ENCODE peak calls at places on chromosomes 16 and 17, in six cellular contexts. M is AG04450, U is fibroblast of mammary gland, R is HFF-Myc, K is AG10803, S is foreskin fibroblast. L is an unnamed sample.

GRCh38 chr17:38898291-38898679 is 27.1 kb upstream of the LASP1NB start:
- DNase-seq in M (no peak), U (no peak), R (no peak), K (no peak), S (no peak), L (peak)

GRCh38 chr16:68756250-68757051 is 19.4 kb downstream of the CDH1 start:
- DNase-seq in M (no peak), U (no peak), R (no peak), K (no peak), S (no peak), L (peak)

GRCh38 chr17:50331085-50331791 is 14.7 kb upstream of the XYLT2 start:
- DNase-seq in M (peak), U (peak), R (no peak), K (peak), S (peak), L (no peak)

GRCh38 chr17:46865100-46865499 is 13.7 kb downstream of the WNT9B start:
- DNase-seq in M (peak), U (no peak), R (peak), K (peak), S (peak), L (no peak)

GRCh38 chr16:86735727-86736126 is 157.4 kb downstream of the FOXL1 start:
- DNase-seq in M (no peak), U (no peak), R (no peak), K (no peak), S (no peak), L (no peak)

GRCh38 chr17:5815396-5815795 is 231.1 kb upstream of the NLRP1 start:
- DNase-seq in M (no peak), U (no peak), R (no peak), K (no peak), S (no peak), L (no peak)

GRCh38 chr17:50134206-50135110 is 4.5 kb upstream of the SAMD14 start:
- DNase-seq in M (no peak), U (no peak), R (no peak), K (no peak), S (peak), L (no peak)

GRCh38 chr16:86515780-86516617 is 5.7 kb downstream of the FOXF1 start:
- DNase-seq in M (no peak), U (peak), R (no peak), K (peak), S (peak), L (no peak)

GRCh38 chr16:28623172-28623711 is 13.4 kb upstream of the SULT1A1 start:
- DNase-seq in M (no peak), U (no peak), R (no peak), K (no peak), S (peak), L (peak)

GRCh38 chr17:27494192-27495091 is 38.2 kb downstream of the KSR1 start:
- DNase-seq in M (no peak), U (peak), R (no peak), K (peak), S (peak), L (no peak)

GRCh38 chr16:27550582-27550920 is 607 bp downstream of the KATNIP start:
- DNase-seq in M (no peak), U (no peak), R (no peak), K (peak), S (no peak), L (no peak)

GRCh38 chr17:8740486-8740885 is 4.2 kb downstream of the CCDC42 start:
- DNase-seq in M (no peak), U (no peak), R (no peak), K (no peak), S (no peak), L (no peak)

GRCh38 chr16:4058386-4058785 is 57.9 kb downstream of the ADCY9 start:
- DNase-seq in M (no peak), U (no peak), R (no peak), K (no peak), S (peak), L (no peak)

GRCh38 chr16:81469710-81470481 is 25.3 kb downstream of the CMIP start:
- DNase-seq in M (no peak), U (no peak), R (no peak), K (no peak), S (no peak), L (peak)

GRCh38 chr17:1112875-1113274 is 66.9 kb downstream of the ABR start:
- DNase-seq in M (no peak), U (no peak), R (no peak), K (no peak), S (no peak), L (no peak)

GRCh38 chr17:22490399-22490798 is 798.1 kb downstream of the KCNJ18 start:
- DNase-seq in M (no peak), U (no peak), R (no peak), K (no peak), S (no peak), L (no peak)

GRCh38 chr17:45310380-45311324 is 6.2 kb downstream of the MAP3K14 start:
- DNase-seq in M (no peak), U (no peak), R (no peak), K (no peak), S (peak), L (no peak)

DNA sequence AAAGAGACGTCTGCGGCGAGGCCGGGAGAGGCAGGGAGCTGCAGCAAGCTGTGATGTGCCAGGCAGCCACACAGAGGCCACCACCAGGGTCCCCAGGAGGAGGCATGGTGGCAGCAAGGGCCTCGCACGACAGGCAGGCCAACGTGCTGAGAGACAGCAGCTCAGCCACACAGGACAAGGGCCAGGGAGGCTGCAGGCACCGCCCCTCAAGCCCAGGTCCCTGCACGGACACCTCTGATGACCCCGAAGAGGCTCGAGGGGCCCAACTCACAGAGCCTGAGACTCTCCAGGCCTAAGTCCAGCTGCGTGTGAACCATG is 5.7 kb downstream of the HAGH start:
- DNase-seq in M (no peak), U (no peak), R (no peak), K (no peak), S (no peak), L (no peak)
- TF ChIP-seq CTCF in M (no peak), U (no peak), R (no peak), K (no peak), S (no peak), L (no peak)

DNA sequence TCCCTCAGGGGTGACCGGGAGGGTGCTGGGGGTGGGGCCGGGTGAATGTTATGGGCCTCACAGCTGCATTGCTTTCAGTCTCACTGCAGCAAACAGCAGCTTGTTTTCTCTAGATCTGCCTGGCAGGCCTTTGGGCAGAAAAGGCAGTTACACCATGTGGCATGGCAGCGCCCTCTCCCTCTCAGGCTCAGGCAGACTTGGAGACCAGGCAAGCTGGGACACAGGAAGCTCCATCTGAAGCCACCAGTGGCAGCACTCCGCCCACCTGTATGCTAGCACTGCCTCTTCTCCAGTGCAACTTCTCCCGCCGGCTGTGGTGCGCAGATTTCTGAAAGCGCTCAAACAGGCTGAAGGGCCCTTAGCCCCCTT is 66.4 kb downstream of the MPRIP start:
- DNase-seq in M (no peak), U (no peak), R (no peak), K (no peak), S (no peak), L (no peak)
- TF ChIP-seq CTCF in M (no peak), U (no peak), R (no peak), K (no peak), S (no peak), L (no peak)

GRCh38 chr17:3817851-3818605 is 17.0 kb upstream of the ITGAE start:
- DNase-seq in M (no peak), U (no peak), R (no peak), K (no peak), S (no peak), L (no peak)

GRCh38 chr17:3815122-3815521 is 14.1 kb upstream of the ITGAE start:
- DNase-seq in M (no peak), U (no peak), R (no peak), K (no peak), S (no peak), L (no peak)

GRCh38 chr17:3813171-3813570 is 12.2 kb upstream of the ITGAE start:
- DNase-seq in M (no peak), U (no peak), R (no peak), K (no peak), S (no peak), L (no peak)

GRCh38 chr17:3814361-3814760 is 13.4 kb upstream of the ITGAE start:
- DNase-seq in M (no peak), U (no peak), R (no peak), K (no peak), S (no peak), L (no peak)

GRCh38 chr17:3815925-3816324 is 14.9 kb upstream of the ITGAE start:
- DNase-seq in M (no peak), U (no peak), R (no peak), K (no peak), S (no peak), L (no peak)
- TF ChIP-seq CTCF in M (peak), U (no peak), R (no peak), K (no peak), S (no peak), L (no peak)

GRCh38 chr16:55501549-55502322 is 7.1 kb upstream of the LPCAT2 start:
- DNase-seq in M (no peak), U (no peak), R (no peak), K (no peak), S (no peak), L (peak)
- TF ChIP-seq CTCF in M (peak), U (peak), R (peak), K (peak), S (peak), L (no peak)

GRCh38 chr17:82295472-82295814 is 21.9 kb upstream of the CSNK1D start:
- DNase-seq in M (no peak), U (peak), R (no peak), K (no peak), S (no peak), L (no peak)

GRCh38 chr17:82298538-82299421 is 18.6 kb downstream of the CD7 start:
- DNase-seq in M (no peak), U (no peak), R (no peak), K (no peak), S (no peak), L (no peak)

GRCh38 chr17:82297804-82298537 is 19.4 kb downstream of the CD7 start:
- DNase-seq in M (peak), U (peak), R (peak), K (peak), S (peak), L (peak)

GRCh38 chr17:82296511-82297279 is 20.7 kb downstream of the CD7 start:
- DNase-seq in M (no peak), U (peak), R (no peak), K (no peak), S (no peak), L (no peak)

GRCh38 chr17:82297280-82297803 is 20.1 kb downstream of the CD7 start:
- DNase-seq in M (no peak), U (peak), R (no peak), K (peak), S (peak), L (peak)
- TF ChIP-seq CTCF in M (no peak), U (no peak), R (no peak), K (no peak), S (no peak), L (no peak)

GRCh38 chr17:35089846-35090193 is 26.3 kb upstream of the RFFL start:
- DNase-seq in M (no peak), U (peak), R (no peak), K (peak), S (peak), L (no peak)
- TF ChIP-seq CTCF in M (no peak), U (no peak), R (no peak), K (peak), S (no peak), L (no peak)

DNA sequence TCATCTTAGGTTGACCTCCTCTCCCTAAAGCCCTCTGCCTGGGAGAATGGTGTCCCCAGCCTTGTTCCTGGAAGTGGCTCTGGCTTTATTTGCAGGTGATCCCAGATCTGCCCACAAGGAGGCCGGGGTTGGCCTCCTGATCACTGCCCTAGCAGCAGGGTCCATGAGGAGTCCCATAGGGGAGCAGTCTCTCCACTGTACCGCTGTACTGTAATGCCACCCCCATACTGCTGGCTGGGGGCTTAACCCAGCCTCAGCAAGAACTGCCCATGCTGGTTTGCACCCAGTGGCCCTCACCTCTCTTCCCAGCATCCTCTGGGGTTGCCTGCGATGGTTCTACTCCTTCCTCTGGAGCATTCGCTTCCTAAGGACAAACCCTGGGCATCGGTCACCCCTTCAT is 39.1 kb downstream of the PSME3IP1 start:
- DNase-seq in M (no peak), U (no peak), R (no peak), K (no peak), S (no peak), L (no peak)
- TF ChIP-seq CTCF in M (peak), U (peak), R (peak), K (peak), S (no peak), L (no peak)

GRCh38 chr16:6905601-6906000 is 427.0 kb upstream of the RBFOX1 start:
- DNase-seq in M (no peak), U (no peak), R (no peak), K (no peak), S (no peak), L (no peak)
- TF ChIP-seq CTCF in M (no peak), U (no peak), R (no peak), K (no peak), S (no peak), L (no peak)

DNA sequence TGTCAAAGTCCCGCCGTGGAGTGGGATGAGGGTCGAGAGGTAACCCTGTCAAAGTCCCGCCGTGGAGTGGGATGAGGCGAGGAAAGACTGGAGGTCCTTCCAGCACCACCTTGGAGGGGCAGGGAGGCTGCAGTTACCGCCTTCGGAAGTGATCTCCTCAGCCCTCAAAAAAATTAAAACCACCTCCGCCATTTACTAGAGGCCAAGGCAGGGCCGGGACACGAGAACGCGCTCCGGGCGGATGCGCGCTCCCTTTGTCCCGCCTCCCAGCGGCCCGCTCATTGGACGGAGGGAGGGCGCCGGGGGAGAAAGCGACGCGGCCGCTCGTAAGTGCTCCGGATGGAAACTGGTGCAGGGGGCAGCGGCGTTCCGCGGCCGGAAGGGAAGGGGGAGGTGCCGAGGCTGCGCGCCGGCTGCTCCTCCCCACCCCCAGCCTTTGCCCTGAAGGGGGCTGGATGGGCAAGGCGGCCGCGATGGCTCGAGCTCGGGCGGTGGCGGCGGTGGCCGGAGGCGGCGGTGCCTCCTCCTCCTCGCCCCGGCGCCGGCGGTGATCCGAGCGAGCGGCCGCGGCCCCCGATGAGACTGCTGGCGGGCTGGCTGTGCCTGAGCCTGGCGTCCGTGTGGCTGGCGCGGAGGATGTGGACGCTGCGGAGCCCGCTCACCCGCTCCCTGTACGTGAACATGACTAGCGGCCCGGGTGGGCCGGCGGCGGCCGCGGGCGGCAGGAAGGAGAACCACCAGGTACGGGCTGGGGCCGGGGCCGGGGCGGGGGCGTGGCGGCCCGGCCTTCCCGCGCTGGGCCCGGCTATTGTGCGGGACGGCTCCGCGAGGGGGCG is at the start of gene METTL9:
- DNase-seq in M (peak), U (peak), R (peak), K (peak), S (peak), L (peak)
- TF ChIP-seq CTCF in M (no peak), U (no peak), R (no peak), K (no peak), S (no peak), L (no peak)

GRCh38 chr17:19677736-19678379 is 29.3 kb downstream of the ALDH3A2 start:
- DNase-seq in M (no peak), U (no peak), R (no peak), K (no peak), S (no peak), L (no peak)

GRCh38 chr17:19670906-19671305 is 22.4 kb downstream of the ALDH3A2 start:
- DNase-seq in M (no peak), U (no peak), R (no peak), K (no peak), S (no peak), L (no peak)

GRCh38 chr17:19676901-19677300 is 28.4 kb downstream of the ALDH3A2 start:
- DNase-seq in M (no peak), U (no peak), R (no peak), K (no peak), S (no peak), L (no peak)

GRCh38 chr17:19671433-19671832 is 22.9 kb downstream of the ALDH3A2 start:
- DNase-seq in M (no peak), U (no peak), R (no peak), K (peak), S (peak), L (no peak)

GRCh38 chr17:19672009-19672837 is 23.7 kb downstream of the ALDH3A2 start:
- DNase-seq in M (no peak), U (peak), R (no peak), K (peak), S (peak), L (no peak)
- TF ChIP-seq CTCF in M (peak), U (peak), R (no peak), K (peak), S (peak), L (no peak)